ENCODE peak calls at places on chromosomes 13 and 19, in ten cellular contexts. P is amniotic stem cell; K is left cardiac atrium; I is activated CD8-positive, alpha-beta T cell treated with anti-CD3 and anti-CD28 coated beads for 36 hours; B is CD4-positive, alpha-beta T cell; F is mucosa of descending colon; L is WTC11; G is activated T-cell treated with anti-CD3 and anti-CD28 coated beads for 24 hours; V is COR-L47; H is T-cell. E is an unnamed sample.

GRCh38 chr13:113320226-113320875 is 23.3 kb downstream of the LAMP1 start:
- DNase-seq in V (no peak), F (no peak), I (no peak), G (no peak), H (no peak), P (no peak), L (no peak), B (no peak), K (no peak), E (no peak)

GRCh38 chr13:33272531-33273124 is 12.9 kb downstream of the STARD13 start:
- DNase-seq in K (no peak), P (no peak), F (no peak), G (no peak), I (no peak), H (no peak), L (no peak), V (no peak), B (no peak), E (no peak)

GRCh38 chr13:85076343-85076742 is 722.9 kb downstream of the SLITRK6 start:
- DNase-seq in I (no peak), H (no peak), L (no peak), K (no peak), F (no peak), P (no peak), V (no peak), B (no peak), G (no peak), E (no peak)

GRCh38 chr13:95438297-95438696 is 114.2 kb upstream of the CLDN10 start:
- DNase-seq in H (no peak), K (no peak), G (no peak), P (no peak), V (no peak), F (no peak), L (no peak), I (no peak), B (no peak), E (no peak)

GRCh38 chr13:27775943-27776342 is 16.3 kb upstream of the GSX1 start:
- DNase-seq in H (no peak), P (no peak), L (peak), K (no peak), B (no peak), V (no peak), I (no peak), F (no peak), G (no peak), E (no peak)

GRCh38 chr13:74061939-74062595 is 72.1 kb downstream of the KLF12 start:
- DNase-seq in F (no peak), I (peak), L (no peak), K (no peak), G (no peak), V (no peak), H (no peak), P (no peak), B (no peak), E (peak)

GRCh38 chr13:50230365-50230978 is 215.2 kb downstream of the KCNRG start:
- DNase-seq in L (no peak), B (no peak), H (no peak), P (no peak), F (no peak), G (no peak), I (no peak), K (no peak), V (no peak), E (no peak)

GRCh38 chr19:35058370-35058769 is 16.8 kb downstream of the HPN start:
- DNase-seq in B (no peak), I (no peak), K (no peak), F (no peak), G (no peak), V (no peak), H (no peak), P (no peak), L (no peak), E (no peak)

GRCh38 chr13:33169273-33169980 is 116.1 kb downstream of the STARD13 start:
- DNase-seq in K (no peak), P (no peak), H (no peak), V (no peak), L (no peak), G (no peak), F (no peak), B (no peak), I (no peak), E (no peak)

GRCh38 chr13:54742984-54743383 is 1714.4 kb downstream of the OLFM4 start:
- DNase-seq in P (no peak), B (no peak), H (no peak), G (no peak), L (no peak), K (no peak), I (no peak), F (no peak), V (peak), E (no peak)

GRCh38 chr19:10836478-10837325 is 690 bp upstream of the TMED1 start:
- DNase-seq in F (peak), G (peak), H (peak), K (peak), B (no peak), I (peak), P (peak), L (peak), V (peak), E (no peak)

GRCh38 chr13:36282818-36283432 is 14.7 kb downstream of the CCDC169 start:
- DNase-seq in K (no peak), L (no peak), B (no peak), H (no peak), F (no peak), I (no peak), V (peak), P (peak), G (no peak), E (peak)

E was measured in immature natural killer cell.